ENCODE peak calls at places on chromosomes 13 and 19, in nine cellular contexts. Y is GM03348; G is activated T-cell treated with anti-CD3 and anti-CD28 coated beads for 1 hour; O is hypothalamus; F is NCI-H1694; L is MM.1S; X is WERI-Rb-1; W is stimulated activated CD4-positive, alpha-beta T cell treated with anti-CD3 and anti-CD28 coated beads, Interleukin-4, amount 100 ng/mL, for 48 hours; J is neural progenitor cell. V is an unnamed sample.

GRCh38 chr13:32443111-32443510 is 15.2 kb upstream of the N4BP2L1 start:
- DNase-seq in G (no peak), L (peak), W (no peak), Y (no peak), F (no peak), X (peak), J (no peak), O (no peak), V (peak)

GRCh38 chr13:73056054-73056962 is 2.5 kb upstream of the KLF5 start:
- DNase-seq in J (peak), G (no peak), O (no peak), W (no peak), X (no peak), Y (peak), F (no peak), L (no peak), V (no peak)

GRCh38 chr19:19439083-19439482 is 33.6 kb downstream of the GATAD2A start:
- DNase-seq in G (no peak), F (no peak), Y (no peak), W (no peak), X (no peak), L (no peak), J (no peak), O (no peak), V (no peak)

GRCh38 chr13:21164631-21165030 is 11.7 kb downstream of the SKA3 start:
- DNase-seq in G (no peak), O (no peak), F (no peak), J (no peak), Y (no peak), L (no peak), W (no peak), X (no peak), V (no peak)

GRCh38 chr13:23654111-23655110 is 84.2 kb downstream of the TNFRSF19 start:
- DNase-seq in J (no peak), L (no peak), G (no peak), W (no peak), Y (no peak), F (no peak), X (no peak), O (no peak), V (no peak)

GRCh38 chr19:17402982-17403855 is 2.2 kb downstream of the BST2 start:
- DNase-seq in F (no peak), O (no peak), L (no peak), Y (peak), W (peak), X (no peak), G (peak), J (peak), V (no peak)

GRCh38 chr19:27891411-27891810 is 1321.5 kb downstream of the UQCRFS1 start:
- DNase-seq in O (no peak), W (no peak), L (no peak), Y (no peak), F (no peak), X (no peak), J (no peak), G (no peak), V (no peak)

GRCh38 chr19:45632468-45633196 is 6.6 kb downstream of the EML2 start:
- DNase-seq in G (no peak), J (peak), W (no peak), Y (peak), X (peak), O (peak), F (peak), L (no peak), V (no peak)

GRCh38 chr13:57630661-57631606 is 610 bp upstream of the PCDH17 start:
- DNase-seq in O (peak), X (no peak), W (no peak), Y (peak), F (no peak), L (peak), J (peak), G (no peak), V (no peak)

GRCh38 chr19:35712529-35712909 is 5.3 kb upstream of the KMT2B start:
- DNase-seq in Y (no peak), J (no peak), L (no peak), F (no peak), X (no peak), O (no peak), W (peak), G (no peak), V (no peak)